ENCODE peak calls at places on chromosomes 2 and 18, in four cellular contexts. U, E, B and D are unnamed samples.

GRCh38 chr2:12120281-12121150 is 374.1 kb downstream of the LPIN1 start:
- DNase-seq in U (peak; percentile 81), B (peak; percentile 81), E (no peak), D (no peak)

GRCh38 chr2:187429989-187430388 is 18.1 kb downstream of the CALCRL start:
- DNase-seq in E (no peak), U (peak; percentile 82), B (peak; percentile 50), D (no peak)

GRCh38 chr2:8138923-8139667 is 542.8 kb upstream of the ID2 start:
- DNase-seq in B (peak; percentile 33), U (no peak), E (peak; percentile 58), D (no peak)

GRCh38 chr2:158716921-158717320 is 78.2 kb upstream of the DAPL1 start:
- DNase-seq in U (no peak), E (no peak), B (no peak), D (no peak)

GRCh38 chr2:240513544-240514287 is 44.1 kb downstream of the ANKMY1 start:
- DNase-seq in B (peak; percentile 81), U (peak; percentile 91), E (peak; percentile 49), D (peak; percentile 93)

GRCh38 chr2:172735646-172736418 is at the start of gene RAPGEF4:
- DNase-seq in B (no peak), E (no peak), U (no peak), D (no peak)

GRCh38 chr18:22453337-22453736 is 35.6 kb upstream of the CTAGE1 start:
- DNase-seq in E (no peak), U (no peak), B (no peak), D (no peak)

GRCh38 chr2:119647440-119648169 is 31.4 kb upstream of the TMEM177 start:
- DNase-seq in U (peak; percentile 76), E (no peak), B (peak; percentile 69), D (no peak)

GRCh38 chr2:158129037-158129436 is 27.4 kb downstream of the UPP2 start:
- DNase-seq in U (no peak), E (no peak), B (no peak), D (no peak)

GRCh38 chr2:31227711-31228125 is 6.2 kb upstream of the EHD3 start:
- DNase-seq in U (no peak), B (peak; percentile 82), E (no peak), D (no peak)

GRCh38 chr2:171244970-171245782 is 84.5 kb upstream of the TLK1 start:
- DNase-seq in U (peak; percentile 61), E (no peak), B (peak; percentile 35), D (no peak)

GRCh38 chr2:108404784-108405397 is 27.1 kb downstream of the SULT1C4 start:
- DNase-seq in E (no peak), B (no peak), U (no peak), D (no peak)

GRCh38 chr2:235008584-235009044 is 56.8 kb downstream of the SH3BP4 start:
- DNase-seq in E (no peak), U (no peak), B (no peak), D (no peak)

GRCh38 chr2:132669854-132670103 is 226 bp downstream of the LYPD1 start:
- DNase-seq in U (no peak), B (no peak), E (no peak), D (no peak)

GRCh38 chr2:240388471-240389301 is 46.8 kb upstream of the GPC1 start:
- DNase-seq in U (no peak), B (no peak), E (no peak), D (no peak)

GRCh38 chr2:144183744-144184143 is 336.2 kb downstream of the ZEB2 start:
- DNase-seq in U (peak; percentile 34), B (peak; percentile 84), E (no peak), D (no peak)

GRCh38 chr2:86216577-86217555 is 17.6 kb downstream of the MRPL35 start:
- DNase-seq in B (no peak), U (peak; percentile 61), E (no peak), D (no peak)

GRCh38 chr18:55663891-55664290 is 75.9 kb upstream of the TCF4 start:
- DNase-seq in B (no peak), U (no peak), E (no peak), D (no peak)

GRCh38 chr2:37886745-37887144 is 38.3 kb upstream of the RMDN2 start:
- DNase-seq in E (no peak), B (peak; percentile 53), U (peak; percentile 87), D (no peak)

GRCh38 chr2:210561482-210561881 is 5.1 kb downstream of the CPS1 start:
- DNase-seq in U (no peak), E (no peak), B (no peak), D (no peak)

GRCh38 chr2:56474412-56475158 is 290.8 kb downstream of the CCDC85A start:
- DNase-seq in E (no peak), B (no peak), U (peak; percentile 61), D (no peak)

GRCh38 chr2:76584474-76584873 is 873.8 kb upstream of the GCFC2 start:
- DNase-seq in B (no peak), U (no peak), E (no peak), D (no peak)

GRCh38 chr2:12262681-12263436 is 453.9 kb upstream of the TRIB2 start:
- DNase-seq in B (peak; percentile 87), U (peak; percentile 85), E (peak; percentile 81), D (no peak)

GRCh38 chr2:43838560-43839267 is at the start of the genes ABCG5 and ABCG8:
- DNase-seq in U (no peak), E (no peak), B (no peak), D (peak; percentile 77)

GRCh38 chr2:15776629-15776919 is 163.8 kb upstream of the MYCN start:
- DNase-seq in B (peak; percentile 14), E (no peak), U (peak; percentile 55), D (no peak)

GRCh38 chr2:71951718-71952404 is 195.8 kb downstream of the CYP26B1 start:
- DNase-seq in B (no peak), U (no peak), E (no peak), D (no peak)

GRCh38 chr2:18550383-18550905 is 10.0 kb downstream of the RDH14 start:
- DNase-seq in E (no peak), B (no peak), U (no peak), D (no peak)

GRCh38 chr18:3869848-3870247 is 419.9 kb downstream of the TGIF1 start:
- DNase-seq in U (peak; percentile 76), B (peak; percentile 86), E (no peak), D (no peak)

GRCh38 chr2:9565436-9566153 is 10.0 kb upstream of the ADAM17 start:
- DNase-seq in B (peak; percentile 96), E (peak; percentile 95), U (peak; percentile 97), D (peak; percentile 92)

GRCh38 chr18:77099501-77100370 is 32.8 kb downstream of the MBP start:
- DNase-seq in U (no peak), B (no peak), E (no peak), D (peak; percentile 80)

GRCh38 chr18:9032519-9032918 is 70.0 kb upstream of the NDUFV2 start:
- DNase-seq in B (no peak), U (no peak), E (no peak), D (no peak)

GRCh38 chr2:218010838-218011616 is 8.2 kb upstream of the TNS1 start:
- DNase-seq in B (no peak), U (no peak), E (no peak), D (no peak)

GRCh38 chr2:127388423-127389164 is 819 bp upstream of the MAP3K2 start:
- DNase-seq in U (no peak), B (no peak), E (no peak), D (no peak)

GRCh38 chr2:127387655-127388422 is at the start of gene MAP3K2:
- DNase-seq in B (peak; percentile 90), E (peak; percentile 92), U (peak; percentile 93), D (peak; percentile 89)

GRCh38 chr2:127386246-127386645 is 1.5 kb downstream of the MAP3K2 start:
- DNase-seq in B (peak; percentile 40), E (no peak), U (no peak), D (no peak)

GRCh38 chr2:127384529-127384928 is 3.2 kb downstream of the MAP3K2 start:
- DNase-seq in B (no peak), U (no peak), E (no peak), D (peak; percentile 64)

GRCh38 chr2:127386764-127387654 is 766 bp downstream of the MAP3K2 start:
- DNase-seq in U (peak; percentile 92), B (peak; percentile 90), E (peak; percentile 82), D (peak; percentile 68)
- TF ChIP-seq CTCF in U (no peak), B (no peak), E (no peak), D (no peak)

GRCh38 chr2:74001121-74001520 is 16.4 kb downstream of the TET3 start:
- DNase-seq in B (no peak), E (no peak), U (no peak), D (no peak)
- H3K4me3 ChIP-seq in B (no peak overlapping the region), E (no peak overlapping the region), U (no peak overlapping the region), D (no peak overlapping the region)

DNA sequence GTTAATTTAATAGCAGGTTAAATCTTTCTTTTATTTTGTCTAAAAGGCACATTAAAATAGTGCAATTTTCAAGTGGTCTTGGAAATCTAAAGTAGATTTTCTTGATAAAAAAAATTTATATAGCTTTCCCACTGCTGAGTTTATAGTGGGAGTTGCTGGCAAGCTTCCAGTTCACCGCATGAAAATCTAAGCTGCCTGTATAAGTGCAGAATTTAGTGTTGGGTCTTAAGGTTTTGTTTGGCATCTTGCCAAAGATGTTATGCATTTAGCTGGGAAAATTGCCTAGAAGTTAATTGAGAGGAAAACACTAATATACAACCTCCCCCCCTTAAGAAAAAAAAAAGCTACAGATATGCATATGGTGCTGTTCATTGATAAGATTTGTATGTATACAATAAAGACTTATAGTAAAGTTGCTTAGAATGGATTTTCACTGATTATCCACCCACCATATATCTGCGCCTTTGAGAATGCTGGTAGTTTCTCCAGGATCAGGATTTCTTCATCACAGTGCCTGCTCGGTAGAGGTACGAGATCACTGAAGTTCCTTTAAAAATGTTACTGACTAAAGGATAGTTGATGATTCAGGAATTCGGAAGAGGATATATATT is 803.2 kb upstream of the POU3F3 start:
- DNase-seq in B (no peak), E (no peak), U (no peak), D (no peak)
- TF ChIP-seq CTCF in B (no peak), E (no peak), U (no peak), D (no peak)

GRCh38 chr2:169082995-169083394 is 13.6 kb downstream of the DHRS9 start:
- DNase-seq in U (no peak), E (no peak), B (no peak), D (no peak)
- H3K4me3 ChIP-seq in U (no peak overlapping the region), E (no peak overlapping the region), B (no peak overlapping the region), D (no peak overlapping the region)

GRCh38 chr18:38933910-38934510 is 1368.4 kb upstream of the CELF4 start:
- DNase-seq in B (no peak), E (no peak), U (no peak), D (no peak)

GRCh38 chr18:38931754-38932050 is 1366.1 kb upstream of the CELF4 start:
- DNase-seq in E (no peak), U (no peak), B (no peak), D (no peak)

GRCh38 chr18:38930881-38931753 is 1365.5 kb upstream of the CELF4 start:
- DNase-seq in E (no peak), U (no peak), B (no peak), D (no peak)

GRCh38 chr18:38932752-38933151 is 1367.2 kb upstream of the CELF4 start:
- DNase-seq in B (no peak), E (no peak), U (no peak), D (no peak)

GRCh38 chr18:38933322-38933721 is 1367.7 kb upstream of the CELF4 start:
- DNase-seq in U (no peak), E (no peak), B (no peak), D (no peak)
- TF ChIP-seq CTCF in U (no peak), E (no peak), B (no peak), D (no peak)